ENCODE peak calls at places on chromosome 22, in ten cellular contexts. Q is AG04449; M is fibroblast of lung; S is breast epithelium; P is CD8-positive, alpha-beta T cell; V is AG04450; Z is neural progenitor cell; H is uterus; K is tibial artery; B is AG09309. T is an unnamed sample.
A peak's percentile ranks its signal among the peaks of the same experiment; 100 is the strongest.

GRCh38 chr22:44884968-44885805 is 124.6 kb downstream of the PHF21B start:
- DNase-seq in B (no peak), V (no peak), P (no peak), Z (no peak), Q (no peak), H (no peak), M (no peak), S (peak; percentile 52), K (no peak), T (no peak)

GRCh38 chr22:37647317-37647716 is 7.8 kb downstream of the SH3BP1 start:
- DNase-seq in H (no peak), M (no peak), S (no peak), Z (no peak), Q (no peak), K (no peak), V (no peak), P (no peak), B (no peak), T (no peak)

GRCh38 chr22:44685384-44686056 is 16.5 kb upstream of the PRR5 start:
- DNase-seq in Z (peak; percentile 77), K (no peak), Q (no peak), M (peak; percentile 43), B (no peak), P (peak; percentile 70), V (no peak), H (peak; percentile 45), S (no peak), T (no peak)

GRCh38 chr22:30826670-30827355 is 132.1 kb downstream of the OSBP2 start:
- DNase-seq in H (no peak), Z (no peak), Q (no peak), K (no peak), M (no peak), B (no peak), S (no peak), V (no peak), P (no peak), T (no peak)

GRCh38 chr22:46093796-46094195 is 56.5 kb upstream of the PPARA start:
- DNase-seq in P (no peak), K (no peak), B (no peak), V (no peak), H (no peak), M (no peak), Z (no peak), S (no peak), Q (no peak), T (no peak)

GRCh38 chr22:20238567-20239062 is 29.5 kb downstream of the RTN4R start:
- DNase-seq in S (no peak), H (peak; percentile 43), P (peak; percentile 34), Q (no peak), Z (peak; percentile 85), B (no peak), K (no peak), V (no peak), M (no peak), T (no peak)

GRCh38 chr22:31820655-31821054 is 66.8 kb downstream of the DEPDC5 start:
- DNase-seq in V (no peak), S (no peak), M (no peak), B (no peak), Q (no peak), Z (no peak), H (no peak), P (no peak), K (no peak), T (no peak)

GRCh38 chr22:25780673-25781072 is 38.7 kb downstream of the MYO18B start:
- DNase-seq in S (no peak), Z (no peak), H (no peak), V (no peak), M (no peak), B (no peak), K (no peak), P (no peak), Q (no peak), T (no peak)

GRCh38 chr22:19621372-19622060 is 92.8 kb upstream of the SEPTIN5 start:
- DNase-seq in Q (no peak), P (no peak), K (no peak), M (no peak), B (no peak), H (no peak), V (no peak), S (no peak), Z (peak; percentile 76), T (no peak)

GRCh38 chr22:45977551-45978274 is 751 bp upstream of the WNT7B start:
- DNase-seq in Z (peak; percentile 77), H (no peak), B (no peak), V (no peak), K (no peak), Q (no peak), M (no peak), P (no peak), S (no peak), T (no peak)

GRCh38 chr22:48890693-48891554 is 936.7 kb downstream of the BRD1 start:
- DNase-seq in P (no peak), B (no peak), Q (no peak), S (no peak), Z (no peak), M (no peak), K (no peak), V (no peak), H (no peak), T (no peak)

GRCh38 chr22:39306456-39307361 is 12.7 kb downstream of the RPL3 start:
- DNase-seq in P (peak; percentile 42), Z (peak; percentile 69), B (no peak), M (peak; percentile 18), H (no peak), S (no peak), Q (no peak), K (peak; percentile 54), V (no peak), T (no peak)

GRCh38 chr22:35638408-35638807 is 9.8 kb upstream of the APOL6 start:
- DNase-seq in Z (peak; percentile 22), P (no peak), B (peak; percentile 66), Q (peak; percentile 47), V (peak; percentile 42), S (peak; percentile 71), K (peak; percentile 89), H (peak; percentile 91), M (peak; percentile 95), T (no peak)

GRCh38 chr22:49770454-49771265 is 57.0 kb downstream of the BRD1 start:
- DNase-seq in H (no peak), M (no peak), Z (no peak), K (no peak), B (no peak), Q (no peak), S (no peak), V (no peak), P (no peak), T (no peak)

GRCh38 chr22:24433868-24434471 is 6.6 kb downstream of the ADORA2A start:
- DNase-seq in P (no peak), Z (no peak), K (no peak), S (no peak), V (no peak), Q (no peak), M (no peak), B (no peak), H (no peak), T (no peak)

GRCh38 chr22:28600546-28601143 is 79.0 kb downstream of the TTC28 start:
- DNase-seq in P (no peak), H (no peak), V (peak; percentile 30), B (peak; percentile 46), M (peak; percentile 82), Z (peak; percentile 59), S (no peak), Q (peak; percentile 28), K (no peak), T (peak; percentile 16)

GRCh38 chr22:21623402-21623970 is 6.3 kb downstream of the YDJC start:
- DNase-seq in S (no peak), K (no peak), M (no peak), V (no peak), Q (no peak), B (no peak), P (no peak), H (no peak), Z (no peak), T (no peak)
- H3K4me3 ChIP-seq in S (no peak overlapping the region), K (peak overlapping the region; percentile 9), M (no peak overlapping the region), V (no peak overlapping the region), Q (no peak overlapping the region), B (no peak overlapping the region), P (no peak overlapping the region), H (no peak overlapping the region), Z (no peak overlapping the region), T (no peak overlapping the region)

GRCh38 chr22:34243023-34243422 is 322.7 kb upstream of the LARGE1 start:
- DNase-seq in K (no peak), H (no peak), B (no peak), V (no peak), S (no peak), Z (no peak), P (no peak), M (no peak), Q (no peak), T (no peak)
- TF ChIP-seq CTCF in K (no peak), H (no peak), B (no peak), V (no peak), S (no peak), Z (no peak), P (no peak), M (no peak), Q (no peak), T (no peak)

DNA sequence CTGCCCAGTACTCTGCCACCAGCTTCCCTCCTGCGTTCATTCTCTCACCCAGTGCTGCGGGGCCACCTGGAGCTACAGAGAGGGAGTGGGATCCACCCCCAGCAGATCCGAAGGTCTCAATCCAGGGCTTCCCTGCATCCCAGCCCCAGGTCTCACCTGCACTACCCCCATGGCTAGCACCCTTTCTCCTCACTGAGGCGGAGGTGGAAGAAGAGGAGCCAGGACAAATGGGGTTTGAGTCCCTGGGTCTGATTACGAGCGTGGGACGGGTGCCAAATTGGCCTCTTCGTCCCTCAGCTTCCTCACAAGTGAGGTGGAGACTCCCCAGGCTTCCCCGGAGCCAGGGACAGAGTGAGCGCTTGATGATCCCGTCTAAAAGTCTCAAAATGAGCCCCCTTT is 64.2 kb downstream of the NFAM1 start:
- DNase-seq in Z (no peak), H (no peak), M (no peak), P (no peak), K (no peak), V (no peak), S (no peak), Q (no peak), B (no peak), T (no peak)
- H3K4me3 ChIP-seq in Z (peak overlapping the region; percentile 72), H (peak overlapping the region; percentile 35), M (peak overlapping the region; percentile 69), P (peak overlapping the region; percentile 86), K (peak overlapping the region; percentile 52), V (no peak overlapping the region), S (peak overlapping the region; percentile 62), Q (no peak overlapping the region), B (no peak overlapping the region), T (no peak overlapping the region)

DNA sequence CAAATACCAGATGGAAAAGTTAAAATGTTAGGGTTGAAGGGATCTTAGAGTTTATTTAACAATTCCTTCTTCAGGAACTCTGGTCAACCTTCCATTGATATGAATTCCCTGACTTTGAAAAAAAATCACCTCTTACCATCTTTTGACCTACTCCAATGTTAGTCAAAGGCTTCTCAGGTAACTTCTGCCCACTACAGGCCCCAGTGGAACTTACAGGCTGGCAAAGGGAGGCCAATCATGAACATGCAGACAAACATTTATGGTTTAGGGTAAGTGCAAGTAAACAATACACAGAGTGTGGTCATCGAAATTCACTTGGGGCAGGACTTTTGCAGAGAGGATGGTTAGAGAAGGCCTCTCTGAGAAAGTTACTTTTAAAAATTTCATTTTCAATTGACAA is 45.1 kb downstream of the SYN3 start:
- DNase-seq in M (no peak), P (no peak), H (no peak), K (no peak), S (no peak), B (no peak), Q (no peak), V (no peak), Z (no peak), T (no peak)
- TF ChIP-seq CTCF in M (no peak), P (no peak), H (no peak), K (no peak), S (no peak), B (no peak), Q (no peak), V (no peak), Z (no peak), T (peak; percentile 11)